ENCODE peak calls at places on chromosome 12, in five cellular contexts. X, I, E, R and M are unnamed samples.

GRCh38 chr12:82593901-82594396 is 92.8 kb upstream of the TMTC2 start:
- DNase-seq in X (no peak), I (no peak), E (no peak), R (no peak), M (no peak)

GRCh38 chr12:120822832-120823503 is 81.2 kb downstream of the SPPL3 start:
- DNase-seq in E (no peak), R (no peak), I (no peak), X (no peak), M (no peak)

GRCh38 chr12:4855121-4855924 is 54.4 kb upstream of the KCNA1 start:
- DNase-seq in I (peak; percentile 78), X (peak; percentile 72), R (peak; percentile 66), E (peak; percentile 81), M (peak; percentile 47)

GRCh38 chr12:132158677-132159554 is 14.7 kb downstream of the NOC4L start:
- DNase-seq in I (no peak), R (no peak), E (no peak), X (no peak), M (no peak)

GRCh38 chr12:114764516-114764915 is 80.5 kb upstream of the TBX3 start:
- DNase-seq in R (peak; percentile 49), I (peak; percentile 56), E (no peak), X (peak; percentile 30), M (no peak)

GRCh38 chr12:30694971-30695326 is 720 bp downstream of the IPO8 start:
- DNase-seq in E (peak; percentile 47), X (peak; percentile 35), I (peak; percentile 36), R (peak; percentile 41), M (no peak)

GRCh38 chr12:16515666-16516065 is 90.3 kb downstream of the LMO3 start:
- DNase-seq in R (no peak), I (peak; percentile 35), E (peak; percentile 29), X (peak; percentile 66), M (no peak)

GRCh38 chr12:52187640-52188039 is 4.2 kb downstream of the KRT80 start:
- DNase-seq in I (no peak), E (no peak), R (no peak), X (no peak), M (no peak)

GRCh38 chr12:16389594-16389993 is 42.1 kb downstream of the MGST1 start:
- DNase-seq in R (no peak), E (peak; percentile 15), I (peak; percentile 73), X (peak; percentile 88), M (no peak)

GRCh38 chr12:94109154-94109553 is 39.2 kb upstream of the PLXNC1 start:
- DNase-seq in I (peak; percentile 48), E (no peak), R (no peak), X (peak; percentile 71), M (no peak)

GRCh38 chr12:120101617-120102016 is 14.9 kb downstream of the RAB35 start:
- DNase-seq in R (no peak), I (no peak), X (no peak), E (no peak), M (no peak)

GRCh38 chr12:1474567-1475153 is 119.7 kb downstream of the FBXL14 start:
- DNase-seq in X (peak; percentile 97), E (peak; percentile 67), I (peak; percentile 98), R (no peak), M (no peak)

GRCh38 chr12:128266559-128267245 is at the start of gene TMEM132C:
- DNase-seq in R (no peak), I (no peak), X (no peak), E (no peak), M (no peak)

GRCh38 chr12:15336772-15337553 is 14.7 kb downstream of the PTPRO start:
- DNase-seq in R (no peak), X (peak; percentile 53), I (peak; percentile 59), E (peak; percentile 52), M (no peak)
- H3K4me3 ChIP-seq in R (no peak overlapping the region), X (no peak overlapping the region), I (peak overlapping the region; percentile 1), E (no peak overlapping the region), M (no peak overlapping the region)

DNA sequence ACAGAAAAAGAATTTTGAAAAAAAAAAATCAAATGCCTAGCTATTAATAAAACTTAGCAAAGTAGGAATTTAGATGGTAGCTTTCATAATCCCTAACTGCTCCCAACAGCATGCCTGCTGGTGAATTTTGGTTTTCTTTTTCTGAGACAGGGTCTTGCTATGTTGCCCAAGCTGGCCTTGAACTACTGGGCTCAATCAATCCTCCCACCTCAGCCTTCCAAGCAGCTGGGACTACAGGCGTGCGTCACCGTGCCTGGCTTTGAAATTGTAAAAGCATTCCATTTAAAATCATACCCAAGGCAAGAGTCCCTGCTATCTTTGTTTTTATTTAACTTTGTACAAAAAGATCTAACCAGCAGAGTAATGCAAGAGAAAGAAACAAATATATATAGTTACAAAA is 20.7 kb downstream of the FBXO21 start:
- DNase-seq in R (no peak), I (no peak), X (no peak), E (no peak), M (no peak)
- H3K36me3 ChIP-seq in R (peaks cover 78% of the 10 kb centered on the region), I (peaks cover 16% of the 10 kb centered on the region), X (peaks cover 63% of the 10 kb centered on the region), E (peaks cover 68% of the 10 kb centered on the region), M (peaks cover 84% of the 10 kb centered on the region)

DNA sequence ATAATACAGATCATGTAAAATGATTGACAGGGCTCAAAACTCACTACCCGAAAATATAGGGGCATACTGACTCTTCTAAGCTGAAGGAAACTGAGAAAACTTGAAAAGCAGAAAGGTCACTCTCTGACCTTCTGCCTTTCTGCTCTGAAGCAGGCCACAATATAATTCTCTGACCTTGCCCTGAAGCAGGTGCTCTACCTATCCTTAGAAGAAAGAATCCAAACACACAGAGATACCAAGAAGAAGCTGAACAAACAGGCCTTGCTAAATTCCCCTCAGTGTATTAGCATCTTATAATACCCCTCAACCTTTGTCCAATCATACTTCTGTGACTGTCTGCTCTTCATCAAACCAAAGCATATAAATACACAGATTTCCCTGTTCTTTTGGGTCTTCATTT is 60.9 kb upstream of the BBS10 start:
- DNase-seq in E (no peak), I (no peak), R (no peak), X (no peak), M (no peak)
- H3K9ac ChIP-seq in E (no peak overlapping the region), I (no peak overlapping the region), R (no peak overlapping the region), X (no peak overlapping the region), M (no peak overlapping the region)

GRCh38 chr12:124940143-124940392 is 25.6 kb upstream of the UBC start:
- DNase-seq in E (no peak), I (no peak), X (no peak), R (no peak), M (no peak)
- H3K4me3 ChIP-seq in E (peak overlapping the region; percentile 71), I (peak overlapping the region; percentile 47), X (peak overlapping the region; percentile 9), R (peak overlapping the region; percentile 81), M (peak overlapping the region; percentile 82)

DNA sequence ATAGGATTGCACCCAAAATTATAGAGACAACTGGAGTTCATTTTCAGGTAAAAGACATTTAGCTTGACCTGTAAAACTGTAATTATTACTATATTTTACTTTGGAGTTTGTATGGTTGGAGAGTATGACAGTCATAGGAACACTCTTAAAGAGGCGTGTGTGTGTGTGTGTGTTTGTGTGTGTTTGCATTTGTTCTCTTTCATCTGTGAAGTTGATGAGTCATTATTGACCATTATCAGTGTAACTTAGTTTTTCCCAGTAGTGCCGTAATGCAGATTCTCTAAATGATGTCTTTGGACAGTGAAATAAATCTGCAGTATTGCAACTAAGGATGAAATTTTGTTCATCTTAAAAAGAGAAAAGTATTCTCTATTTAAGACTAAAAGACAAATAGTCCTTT is 13.0 kb downstream of the WASHC4 start:
- DNase-seq in X (peak; percentile 16), I (no peak), R (peak; percentile 61), E (peak; percentile 57), M (no peak)
- H3K36me3 ChIP-seq in X (peaks cover 43% of the 10 kb centered on the region), I (peaks cover 8% of the 10 kb centered on the region), R (peaks cover 41% of the 10 kb centered on the region), E (peaks cover 63% of the 10 kb centered on the region), M (peaks cover 82% of the 10 kb centered on the region)

DNA sequence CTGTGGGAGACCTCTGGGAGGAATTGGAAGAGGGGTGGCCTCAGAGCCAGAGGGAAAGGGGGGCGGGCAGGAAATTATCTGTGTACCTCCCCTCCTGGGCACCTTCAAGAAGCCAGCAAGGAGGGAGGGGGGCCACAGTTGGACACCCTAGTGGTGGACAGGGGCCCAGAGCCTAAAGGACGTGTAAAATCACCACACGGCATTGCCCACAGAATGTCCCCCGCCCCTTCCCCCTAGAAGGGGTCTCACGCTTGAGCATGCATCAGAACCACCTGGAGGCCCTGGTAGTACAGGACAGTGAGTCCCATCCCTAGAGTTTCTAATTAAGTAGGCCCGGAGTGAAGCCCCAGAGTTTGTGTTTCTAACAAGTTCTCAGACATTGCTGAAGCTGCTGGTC is 8.2 kb downstream of the ENDOU start:
- DNase-seq in R (no peak), I (peak; percentile 12), X (no peak), E (no peak), M (no peak)
- H3K9ac ChIP-seq in R (no peak overlapping the region), I (no peak overlapping the region), X (no peak overlapping the region), E (no peak overlapping the region), M (no peak overlapping the region)

GRCh38 chr12:2836576-2836975 is 1.7 kb upstream of the NRIP2 start:
- DNase-seq in E (no peak), I (no peak), R (no peak), X (no peak), M (no peak)

GRCh38 chr12:2836004-2836403 is 1.2 kb upstream of the NRIP2 start:
- DNase-seq in E (no peak), X (no peak), I (no peak), R (no peak), M (no peak)

GRCh38 chr12:2833327-2833726 is 1.5 kb downstream of the NRIP2 start:
- DNase-seq in E (no peak), R (no peak), X (no peak), I (no peak), M (no peak)

GRCh38 chr12:2833810-2834209 is 1.0 kb downstream of the NRIP2 start:
- DNase-seq in E (no peak), R (no peak), I (no peak), X (no peak), M (no peak)

DNA sequence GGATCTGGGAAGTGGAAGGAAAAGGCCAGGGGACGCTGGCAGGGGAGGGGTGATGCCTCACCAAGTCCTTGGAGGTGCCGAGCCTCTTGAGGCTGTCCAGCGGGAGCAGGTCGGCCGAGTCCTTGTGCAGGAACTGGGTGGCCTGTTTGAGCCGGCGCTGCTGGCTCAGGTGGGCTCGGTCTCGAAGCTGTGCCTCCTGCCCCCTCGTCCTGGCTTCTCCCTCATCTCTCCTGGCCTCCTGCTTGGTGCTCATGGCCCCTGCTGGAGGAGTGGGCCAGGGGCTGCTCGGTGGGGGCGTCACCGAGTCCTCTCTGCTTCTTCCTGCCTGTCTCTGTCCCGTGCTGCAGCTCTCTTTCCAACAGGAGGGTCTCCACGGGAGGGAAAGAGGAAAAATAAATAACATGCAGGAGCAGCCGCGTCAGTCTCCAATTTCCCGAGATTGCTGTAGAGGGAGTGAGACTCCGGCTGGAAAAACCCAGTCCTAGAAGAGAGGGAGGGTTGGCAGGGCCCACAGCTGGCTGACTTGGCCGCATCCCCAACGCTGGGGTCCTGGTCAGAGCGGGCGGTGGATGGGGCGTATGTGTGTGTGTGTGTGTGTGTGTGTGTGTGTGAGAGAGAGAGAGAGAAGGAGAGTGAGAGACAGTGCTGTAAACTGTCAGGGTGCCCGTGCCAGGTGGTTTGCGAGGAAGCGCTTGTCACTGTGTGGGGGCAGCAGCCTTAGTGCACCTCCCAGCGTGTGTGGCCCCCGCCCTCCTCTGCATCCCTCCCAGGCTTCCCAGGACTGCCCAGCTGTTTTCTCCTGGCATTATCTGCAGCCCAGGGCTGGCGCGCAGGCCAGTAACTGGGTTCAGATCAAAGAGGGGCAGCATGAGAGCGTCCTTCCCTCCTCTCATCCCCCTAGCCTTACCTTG is at the start of gene NRIP2:
- DNase-seq in E (no peak), R (no peak), X (peak; percentile 73), I (peak; percentile 86), M (no peak)
- H3K4me3 ChIP-seq in E (no peak within 1 kb of the TSS), R (no peak within 1 kb of the TSS), X (no peak within 1 kb of the TSS), I (peak within 1 kb of the TSS; percentile 10), M (no peak within 1 kb of the TSS)